ENCODE peak calls at places on chromosomes 13 and 19, in five cellular contexts. Y, V, Q, S and M are unnamed samples.

GRCh38 chr19:41373993-41374392 is 2.3 kb upstream of the TMEM91 start:
- DNase-seq in Y (no peak), V (peak; percentile 92), Q (no peak), S (no peak), M (peak; percentile 47)

GRCh38 chr13:85313761-85314503 is 485.3 kb downstream of the SLITRK6 start:
- DNase-seq in Y (no peak), V (peak; percentile 46), Q (no peak), S (no peak), M (peak; percentile 75)

GRCh38 chr13:102231486-102231885 is 170.4 kb downstream of the FGF14 start:
- DNase-seq in Y (no peak), V (no peak), Q (no peak), S (no peak), M (no peak)

GRCh38 chr13:50080158-50080855 is 65.1 kb downstream of the KCNRG start:
- DNase-seq in Y (no peak), V (peak; percentile 52), Q (peak; percentile 11), S (no peak), M (peak; percentile 77)

GRCh38 chr13:24694907-24695306 is 14.7 kb downstream of the ATP12A start:
- DNase-seq in Y (no peak), V (no peak), Q (no peak), S (no peak), M (no peak)

GRCh38 chr13:48505597-48506091 is 27.2 kb downstream of the RCBTB2 start:
- DNase-seq in Y (no peak), V (peak; percentile 71), Q (no peak), S (no peak), M (peak; percentile 60)

GRCh38 chr13:39266426-39266825 is 228.2 kb downstream of the NHLRC3 start:
- DNase-seq in Y (no peak), V (no peak), Q (no peak), S (no peak), M (no peak)

GRCh38 chr19:39710333-39710890 is 6.1 kb downstream of the LGALS14 start:
- DNase-seq in Y (no peak), V (no peak), Q (no peak), S (no peak), M (no peak)

GRCh38 chr19:19866599-19867248 is 1.0 kb downstream of the ZNF253 start:
- DNase-seq in Y (peak; percentile 83), V (no peak), Q (peak; percentile 57), S (peak; percentile 86), M (peak; percentile 18)

GRCh38 chr13:111555906-111556305 is 235.5 kb downstream of the TEX29 start:
- DNase-seq in Y (no peak), V (no peak), Q (no peak), S (no peak), M (no peak)

GRCh38 chr13:112592181-112592580 is 4.2 kb upstream of the TUBGCP3 start:
- DNase-seq in Y (no peak), V (no peak), Q (no peak), S (no peak), M (no peak)

GRCh38 chr13:38415233-38415632 is 65.6 kb downstream of the UFM1 start:
- DNase-seq in Y (no peak), V (no peak), Q (no peak), S (no peak), M (no peak)

GRCh38 chr19:35427187-35427586 is 20.9 kb upstream of the FFAR2 start:
- DNase-seq in Y (no peak), V (no peak), Q (no peak), S (no peak), M (no peak)

GRCh38 chr13:95418946-95419345 is 117.7 kb upstream of the ABCC4 start:
- DNase-seq in Y (no peak), V (no peak), Q (no peak), S (no peak), M (no peak)

GRCh38 chr19:7869910-7870511 is 4.2 kb downstream of the PRR36 start:
- DNase-seq in Y (peak; percentile 85), V (peak; percentile 8), Q (peak; percentile 81), S (peak; percentile 97), M (peak; percentile 63)

GRCh38 chr19:35247526-35248309 is 1.1 kb upstream of the LSR start:
- DNase-seq in Y (peak; percentile 91), V (no peak), Q (peak; percentile 88), S (peak; percentile 97), M (no peak)

GRCh38 chr13:75101997-75102720 is 379.8 kb downstream of the TBC1D4 start:
- DNase-seq in Y (no peak), V (peak; percentile 6), Q (no peak), S (peak; percentile 39), M (no peak)

GRCh38 chr13:51764184-51765141 is 39.5 kb downstream of the DHRS12 start:
- DNase-seq in Y (no peak), V (peak; percentile 97), Q (no peak), S (no peak), M (peak; percentile 98)

DNA sequence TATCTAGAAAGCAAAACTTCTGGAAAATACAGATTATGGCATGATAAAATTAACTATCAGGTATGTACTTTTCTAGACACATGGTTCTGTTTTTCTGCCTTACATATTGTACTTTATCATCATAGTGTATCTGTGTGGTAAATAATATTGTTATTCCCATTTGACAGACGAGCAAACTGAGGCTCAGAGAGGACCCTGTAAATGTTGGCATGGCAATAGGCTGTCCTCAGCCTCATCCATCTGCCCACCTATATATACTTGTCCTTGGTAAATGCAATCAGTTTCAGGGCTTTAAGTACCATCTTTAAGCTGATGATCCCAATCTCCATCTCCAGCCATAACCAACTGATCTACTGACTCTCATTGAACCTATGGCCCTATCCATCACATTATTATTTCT is 178.0 kb downstream of the DCT start:
- DNase-seq in Y (no peak), V (no peak), Q (no peak), S (no peak), M (no peak)
- H2BK15ac ChIP-seq in Y (no peak overlapping the region), V (no peak overlapping the region), Q (no peak overlapping the region), S (no peak overlapping the region), M (no peak overlapping the region)

DNA sequence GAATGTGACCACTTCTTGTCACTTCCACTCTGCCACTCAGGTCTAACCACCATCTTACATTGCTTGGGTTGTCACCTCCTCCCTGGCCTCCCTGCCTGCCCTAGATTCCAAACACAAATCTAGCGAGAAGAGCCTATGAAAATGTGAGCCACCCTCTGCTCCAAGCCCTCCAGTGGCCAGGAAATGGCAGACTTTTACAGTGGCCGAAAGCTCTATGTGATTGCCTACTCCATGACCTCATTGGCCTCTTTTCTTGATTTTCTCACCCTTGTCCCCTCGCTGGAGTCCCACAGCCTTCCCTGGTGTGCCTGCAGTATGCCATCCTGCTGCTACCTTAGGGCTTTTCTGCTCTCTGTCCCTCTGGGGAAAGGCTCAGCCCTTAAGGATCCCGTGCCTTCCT is 84.2 kb downstream of the LRCH1 start:
- DNase-seq in Y (no peak), V (no peak), Q (no peak), S (no peak), M (no peak)
- H4K91ac ChIP-seq in Y (no peak overlapping the region), V (no peak overlapping the region), Q (no peak overlapping the region), S (no peak overlapping the region), M (no peak overlapping the region)

DNA sequence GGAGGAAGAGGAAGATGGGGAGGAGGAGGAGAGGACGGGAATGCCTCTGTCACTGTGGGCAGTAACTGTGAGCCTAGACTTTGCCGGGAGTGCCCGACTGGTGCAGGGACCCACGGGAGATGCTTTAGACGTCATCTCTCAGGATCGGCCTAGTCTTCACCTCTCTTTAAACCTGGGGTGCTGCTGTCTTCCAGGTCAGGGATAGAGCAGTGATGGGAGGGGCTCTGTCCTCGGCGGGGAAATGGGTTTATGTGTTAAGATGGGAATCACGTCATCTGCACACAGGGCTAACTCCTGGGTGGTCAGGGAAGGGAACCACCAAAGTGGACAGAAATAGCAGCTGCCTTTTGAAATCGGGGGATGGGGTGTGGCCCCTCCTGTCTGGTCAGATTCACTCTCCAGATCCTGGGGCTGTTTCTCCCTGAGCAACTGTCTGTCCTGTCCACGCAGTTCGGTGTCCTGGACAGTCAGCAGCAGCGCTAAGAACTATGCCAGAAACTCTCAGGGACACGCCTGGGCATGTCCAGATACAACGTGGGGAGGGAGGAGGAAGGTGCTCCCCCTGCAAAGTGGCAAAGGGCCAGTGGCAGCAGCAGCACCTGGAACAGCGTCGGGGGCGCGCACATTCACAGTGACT is 26.8 kb downstream of the GAS6 start:
- DNase-seq in Y (no peak), V (peak; percentile 85), Q (no peak), S (no peak), M (peak; percentile 95)
- H4K8ac ChIP-seq in Y (no peak overlapping the region), V (peak overlapping the region; percentile 99), Q (no peak overlapping the region), S (no peak overlapping the region), M (peak overlapping the region; percentile 99)

DNA sequence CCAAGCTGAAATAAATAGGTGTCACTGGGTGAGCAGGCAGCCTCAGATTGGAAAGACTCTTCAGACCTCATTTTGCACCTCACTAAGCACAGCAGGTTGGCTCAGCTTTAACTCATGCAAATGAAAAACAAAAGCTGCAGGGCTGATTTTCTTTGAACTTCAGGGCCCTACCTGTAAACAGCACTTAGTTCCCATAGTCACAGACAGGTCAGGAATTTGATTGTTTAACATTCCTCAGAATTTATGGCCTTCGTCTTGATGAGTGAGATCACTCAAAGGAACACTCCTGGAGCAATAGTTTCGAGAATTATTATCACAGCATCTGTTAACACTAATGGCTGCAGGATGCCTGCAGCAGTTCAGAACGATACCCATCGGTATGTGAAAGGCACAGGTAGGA is 718.5 kb downstream of the EFNB2 start:
- DNase-seq in Y (peak; percentile 48), V (no peak), Q (no peak), S (peak; percentile 67), M (no peak)
- H2BK15ac ChIP-seq in Y (no peak overlapping the region), V (no peak overlapping the region), Q (no peak overlapping the region), S (no peak overlapping the region), M (no peak overlapping the region)

DNA sequence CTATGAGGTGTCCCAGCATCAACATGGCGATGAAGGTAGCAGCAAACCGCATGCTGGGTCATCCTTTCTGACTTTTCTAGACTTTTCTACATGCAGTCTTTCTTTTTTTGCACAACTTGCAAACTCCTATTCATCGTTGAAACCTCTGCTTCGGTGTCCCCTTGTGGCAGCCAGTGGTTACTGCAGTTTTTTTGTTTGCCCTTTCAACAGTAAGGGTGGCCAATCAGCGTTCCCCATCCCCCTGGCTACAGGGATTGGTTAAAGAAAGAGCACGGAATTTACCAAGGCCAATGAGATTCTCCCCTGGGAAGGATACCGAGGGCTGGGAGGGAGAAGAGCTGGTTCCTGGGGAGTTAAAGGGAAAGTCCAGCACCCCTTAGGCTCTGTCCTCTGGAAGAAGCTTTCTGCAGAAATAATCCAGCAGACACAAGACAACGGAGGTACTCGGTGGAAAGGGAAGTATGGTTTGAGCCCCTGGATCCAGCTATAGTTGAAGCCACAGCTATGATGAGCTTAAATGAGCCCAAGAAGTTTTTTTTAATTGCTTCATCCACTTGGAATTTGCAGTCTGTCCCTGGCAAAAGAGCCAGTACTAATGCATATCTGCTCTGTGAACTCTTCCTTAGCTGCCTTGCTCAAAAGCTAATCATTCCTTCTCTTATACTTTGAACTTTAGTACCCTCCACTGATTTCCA is 5.6 kb upstream of the LSM4 start:
- DNase-seq in Y (peak; percentile 87), V (peak; percentile 97), Q (peak; percentile 92), S (peak; percentile 95), M (peak; percentile 99)
- H4K91ac ChIP-seq in Y (peak overlapping the region; percentile 78), V (peak overlapping the region; percentile 63), Q (no peak overlapping the region), S (no peak overlapping the region), M (no peak overlapping the region)

DNA sequence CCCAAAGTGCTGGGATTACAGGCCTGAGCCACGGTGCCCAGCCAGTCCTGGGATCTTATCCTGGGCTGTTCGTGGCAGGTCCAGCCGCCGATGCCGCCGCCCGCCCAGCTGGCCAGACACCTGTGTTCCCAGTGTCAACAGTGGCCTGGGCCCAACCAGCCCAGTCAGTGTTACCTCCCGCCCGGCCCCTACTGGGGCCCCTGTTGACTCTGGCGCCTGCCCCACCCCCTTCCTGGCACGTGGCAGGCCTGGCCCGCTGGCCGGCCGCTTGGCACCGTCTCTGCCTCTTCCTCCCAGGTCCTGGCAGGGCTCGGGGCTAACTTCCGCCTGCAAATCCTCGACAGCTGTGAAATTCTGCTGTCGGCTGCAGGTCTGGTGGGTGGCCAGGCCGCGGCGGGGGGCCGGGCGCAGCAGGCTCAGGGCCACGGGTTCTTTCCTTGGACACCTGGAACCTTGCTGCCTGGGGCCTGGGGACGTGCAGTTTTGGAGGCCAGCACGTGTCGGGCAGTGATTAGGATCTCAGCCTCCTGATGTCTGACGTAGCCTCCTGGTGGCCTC is 9.1 kb downstream of the ARID3A start:
- DNase-seq in Y (no peak), V (peak; percentile 49), Q (no peak), S (no peak), M (no peak)
- H4K8ac ChIP-seq in Y (peak overlapping the region; percentile 79), V (peak overlapping the region; percentile 70), Q (no peak overlapping the region), S (no peak overlapping the region), M (no peak overlapping the region)